ENCODE peak calls at places on chromosomes 11 and 22, in nine cellular contexts. F, E, S, X, B, M, D, J and P are unnamed samples.

GRCh38 chr11:3854977-3855807 is at the start of gene STIM1:
- DNase-seq in F (peak), E (peak), S (peak), X (peak), B (peak), M (peak), D (peak), J (peak), P (peak)

GRCh38 chr11:44524751-44525171 is 40.7 kb upstream of the CD82 start:
- DNase-seq in F (no peak), E (no peak), S (no peak), X (no peak), B (no peak), M (no peak), D (peak), J (no peak), P (no peak)

GRCh38 chr22:43110444-43110926 is at the start of gene BIK:
- DNase-seq in F (no peak), E (no peak), S (peak), X (peak), B (no peak), M (no peak), D (peak), J (no peak), P (peak)

GRCh38 chr11:18063131-18063530 is 17.1 kb upstream of the TPH1 start:
- DNase-seq in F (no peak), E (no peak), S (no peak), X (no peak), B (no peak), M (no peak), D (no peak), J (no peak), P (peak)

GRCh38 chr11:91394073-91394717 is 830.4 kb upstream of the FAT3 start:
- DNase-seq in F (no peak), E (no peak), S (no peak), X (peak), B (no peak), M (no peak), D (no peak), J (no peak), P (no peak)

GRCh38 chr11:71370020-71370747 is 78.0 kb downstream of the DHCR7 start:
- DNase-seq in F (no peak), E (no peak), S (no peak), X (no peak), B (no peak), M (no peak), D (no peak), J (no peak), P (no peak)

GRCh38 chr11:128153697-128154048 is 433.7 kb downstream of the ETS1 start:
- DNase-seq in F (no peak), E (no peak), S (no peak), X (no peak), B (no peak), M (no peak), D (no peak), J (no peak), P (no peak)

GRCh38 chr11:129315781-129316579 is 59.7 kb upstream of the BARX2 start:
- DNase-seq in F (peak), E (no peak), S (no peak), X (peak), B (no peak), M (no peak), D (no peak), J (peak), P (peak)

GRCh38 chr11:65558785-65559509 is 788 bp upstream of the LTBP3 start:
- DNase-seq in F (no peak), E (no peak), S (peak), X (no peak), B (peak), M (no peak), D (no peak), J (no peak), P (no peak)

GRCh38 chr11:44611687-44612437 is 46.4 kb downstream of the CD82 start:
- DNase-seq in F (no peak), E (peak), S (peak), X (no peak), B (no peak), M (no peak), D (no peak), J (no peak), P (no peak)

GRCh38 chr11:62500066-62501035 is 46.3 kb downstream of the AHNAK start:
- DNase-seq in F (peak), E (no peak), S (no peak), X (peak), B (no peak), M (no peak), D (peak), J (no peak), P (peak)

GRCh38 chr11:60915250-60915914 is 1.4 kb downstream of the TMEM109 start:
- DNase-seq in F (peak), E (peak), S (peak), X (peak), B (peak), M (no peak), D (peak), J (peak), P (peak)

GRCh38 chr11:1197431-1197885 is 25.4 kb upstream of the MUC5B start:
- DNase-seq in F (no peak), E (no peak), S (peak), X (no peak), B (peak), M (peak), D (no peak), J (no peak), P (no peak)

GRCh38 chr11:9003573-9004309 is at the start of gene NRIP3:
- DNase-seq in F (no peak), E (no peak), S (peak), X (peak), B (peak), M (peak), D (peak), J (peak), P (peak)

GRCh38 chr11:27626938-27627586 is 73.2 kb downstream of the BDNF start:
- DNase-seq in F (no peak), E (no peak), S (no peak), X (peak), B (no peak), M (no peak), D (no peak), J (no peak), P (no peak)

GRCh38 chr22:43829904-43830851 is 18.1 kb upstream of the EFCAB6 start:
- DNase-seq in F (no peak), E (no peak), S (peak), X (no peak), B (peak), M (peak), D (no peak), J (no peak), P (no peak)

GRCh38 chr11:13206086-13206640 is 71.4 kb upstream of the BMAL1 start:
- DNase-seq in F (no peak), E (no peak), S (no peak), X (no peak), B (no peak), M (no peak), D (no peak), J (no peak), P (no peak)

GRCh38 chr11:44408141-44408540 is 98.2 kb upstream of the ALX4 start:
- DNase-seq in F (no peak), E (no peak), S (no peak), X (no peak), B (no peak), M (no peak), D (no peak), J (no peak), P (no peak)

GRCh38 chr11:35073691-35074382 is 65.1 kb upstream of the CD44 start:
- DNase-seq in F (no peak), E (no peak), S (no peak), X (no peak), B (no peak), M (no peak), D (peak), J (no peak), P (no peak)

GRCh38 chr11:20474176-20474950 is 86.8 kb downstream of the PRMT3 start:
- DNase-seq in F (no peak), E (no peak), S (no peak), X (peak), B (no peak), M (no peak), D (peak), J (no peak), P (no peak)

GRCh38 chr22:26462971-26463661 is 20.5 kb downstream of the HPS4 start:
- DNase-seq in F (no peak), E (no peak), S (no peak), X (no peak), B (no peak), M (no peak), D (no peak), J (no peak), P (no peak)

GRCh38 chr11:46106530-46107407 is 14.5 kb downstream of the PHF21A start:
- DNase-seq in F (no peak), E (no peak), S (no peak), X (peak), B (no peak), M (no peak), D (peak), J (no peak), P (no peak)

GRCh38 chr11:57467508-57468157 is 7.3 kb downstream of the RTN4RL2 start:
- DNase-seq in F (no peak), E (no peak), S (no peak), X (peak), B (no peak), M (no peak), D (no peak), J (no peak), P (no peak)

GRCh38 chr22:45503816-45504702 is 1.4 kb downstream of the FBLN1 start:
- DNase-seq in F (no peak), E (no peak), S (no peak), X (peak), B (no peak), M (no peak), D (no peak), J (peak), P (no peak)

GRCh38 chr11:80596291-80596810 is 1155.5 kb upstream of the TENM4 start:
- DNase-seq in F (no peak), E (no peak), S (no peak), X (no peak), B (no peak), M (no peak), D (no peak), J (no peak), P (no peak)

GRCh38 chr11:106961048-106961447 is 57.2 kb downstream of the GUCY1A2 start:
- DNase-seq in F (no peak), E (no peak), S (no peak), X (peak), B (no peak), M (no peak), D (no peak), J (no peak), P (no peak)

GRCh38 chr22:41127447-41127846 is 35.1 kb downstream of the EP300 start:
- DNase-seq in F (no peak), E (no peak), S (peak), X (no peak), B (no peak), M (no peak), D (no peak), J (no peak), P (no peak)

GRCh38 chr22:19871023-19871844 is 16.6 kb upstream of the GNB1L start:
- DNase-seq in F (no peak), E (no peak), S (peak), X (no peak), B (peak), M (no peak), D (no peak), J (peak), P (no peak)

GRCh38 chr11:27401760-27402316 is 38.8 kb upstream of the CCDC34 start:
- DNase-seq in F (no peak), E (no peak), S (no peak), X (no peak), B (no peak), M (no peak), D (no peak), J (no peak), P (no peak)

GRCh38 chr11:128694618-128695481 is 978 bp downstream of the FLI1 start:
- DNase-seq in F (no peak), E (no peak), S (peak), X (peak), B (peak), M (no peak), D (no peak), J (peak), P (no peak)

GRCh38 chr22:27405672-27406388 is 395.7 kb downstream of the MN1 start:
- DNase-seq in F (peak), E (no peak), S (no peak), X (peak), B (no peak), M (no peak), D (peak), J (peak), P (peak)

GRCh38 chr11:6403539-6403938 is 13.3 kb downstream of the SMPD1 start:
- DNase-seq in F (no peak), E (no peak), S (peak), X (no peak), B (no peak), M (no peak), D (no peak), J (no peak), P (no peak)

GRCh38 chr11:133212201-133212600 is 320.1 kb downstream of the OPCML start:
- DNase-seq in F (no peak), E (no peak), S (no peak), X (no peak), B (no peak), M (no peak), D (no peak), J (no peak), P (no peak)

GRCh38 chr11:120217941-120218694 is 7.3 kb downstream of the OAF start:
- DNase-seq in F (no peak), E (no peak), S (no peak), X (no peak), B (no peak), M (no peak), D (no peak), J (no peak), P (peak)
- H3K27ac ChIP-seq in F (no peak), E (no peak), S (no peak), X (no peak), B (peak), M (peak), D (no peak), J (no peak), P (peak)

DNA sequence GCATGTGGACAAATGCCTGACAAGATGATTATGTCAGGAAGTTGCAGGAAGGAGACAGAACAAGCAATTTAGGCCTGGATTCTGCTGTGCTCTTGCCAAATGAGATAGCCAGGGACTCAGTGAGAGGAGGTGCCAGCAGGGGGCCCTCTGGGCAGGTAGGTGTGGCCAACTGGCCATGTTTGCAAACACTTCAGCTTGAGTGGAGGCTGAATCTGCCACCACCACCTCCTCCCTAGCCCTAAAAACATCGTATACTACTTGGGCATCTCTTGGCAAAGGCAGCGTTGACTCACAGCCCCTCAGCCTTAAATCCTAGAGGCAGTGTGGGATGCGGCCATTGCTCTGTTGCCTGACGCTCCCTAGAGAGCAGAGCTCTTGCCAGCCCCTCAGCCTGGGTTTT is 95.1 kb upstream of the PLET1 start:
- DNase-seq in F (peak), E (no peak), S (no peak), X (peak), B (no peak), M (no peak), D (peak), J (peak), P (no peak)
- TF ChIP-seq CTCF in F (peak), E (peak), S (no peak), X (peak), B (no peak), M (no peak), D (peak), J (peak), P (no peak)

GRCh38 chr11:94544582-94544831 is 786 bp downstream of the FUT4 start:
- DNase-seq in F (no peak), E (no peak), S (no peak), X (no peak), B (no peak), M (no peak), D (no peak), J (no peak), P (no peak)

GRCh38 chr11:94544832-94545640 is 1.3 kb downstream of the FUT4 start:
- DNase-seq in F (no peak), E (no peak), S (peak), X (peak), B (peak), M (peak), D (no peak), J (peak), P (peak)

GRCh38 chr11:94545641-94546470 is 2.1 kb downstream of the FUT4 start:
- DNase-seq in F (no peak), E (no peak), S (no peak), X (peak), B (no peak), M (no peak), D (no peak), J (no peak), P (no peak)

GRCh38 chr11:94546886-94547285 is 3.2 kb downstream of the FUT4 start:
- DNase-seq in F (no peak), E (no peak), S (no peak), X (no peak), B (no peak), M (no peak), D (no peak), J (no peak), P (no peak)

GRCh38 chr11:94543695-94544581 is at the start of gene FUT4:
- DNase-seq in F (peak), E (no peak), S (peak), X (peak), B (peak), M (peak), D (peak), J (peak), P (peak)
- TF ChIP-seq POLR2AphosphoS5 in F (peak), E (peak), S (peak), X (peak), B (peak), M (peak), D (no peak), J (no peak), P (peak)

DNA sequence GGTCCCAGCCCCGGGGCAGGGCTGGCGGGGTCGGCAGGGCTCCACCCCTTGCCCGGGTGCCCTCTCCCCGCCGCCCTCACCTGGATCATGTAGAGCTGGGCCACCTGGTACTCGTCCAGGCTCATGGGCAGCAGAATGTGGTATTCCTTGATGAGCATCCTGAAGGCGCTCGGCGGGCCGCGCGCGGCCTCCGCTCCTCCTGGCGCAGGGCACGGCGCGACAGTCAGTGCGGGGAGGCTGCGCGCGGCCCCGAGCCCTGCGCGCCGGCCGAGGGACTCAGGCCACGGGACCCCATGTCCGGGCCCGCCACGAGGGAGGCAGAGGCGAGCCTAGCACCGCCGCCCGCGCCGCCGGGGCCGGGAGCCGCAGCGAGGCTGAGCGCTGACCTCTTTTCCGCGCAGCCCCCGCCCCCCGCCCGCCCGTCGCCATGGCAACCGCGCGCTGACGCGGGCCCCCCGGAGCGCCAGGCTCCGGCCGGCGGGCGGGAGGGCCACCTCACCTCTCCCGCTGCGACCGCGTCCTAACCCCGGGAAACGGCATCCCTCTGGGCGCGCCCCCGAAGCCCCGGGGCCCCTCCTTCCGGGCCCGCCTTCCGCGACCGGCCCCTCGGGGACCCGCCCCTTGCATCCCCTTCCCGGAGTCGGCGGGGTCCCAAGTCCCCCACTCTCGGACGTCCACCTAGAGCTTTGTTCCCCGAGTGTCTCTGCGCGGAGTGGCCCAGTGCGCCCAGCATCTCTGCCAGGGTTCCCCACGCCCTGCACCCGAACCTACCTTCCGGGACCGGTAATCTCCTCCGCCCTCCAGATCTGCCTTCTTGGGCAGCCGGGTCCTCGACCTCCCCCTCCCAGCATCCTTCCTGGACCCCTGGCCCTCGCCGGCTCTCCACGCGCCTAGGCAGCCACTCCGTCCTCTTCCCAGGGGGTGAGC is 877 bp downstream of the PITPNM1 start:
- DNase-seq in F (no peak), E (no peak), S (peak), X (peak), B (no peak), M (no peak), D (peak), J (peak), P (no peak)
- H3K27ac ChIP-seq in F (peak), E (peak), S (peak), X (no peak), B (peak), M (peak), D (peak), J (no peak), P (peak)

GRCh38 chr11:2528301-2529050 is 83.7 kb downstream of the KCNQ1 start:
- DNase-seq in F (no peak), E (no peak), S (peak), X (no peak), B (no peak), M (peak), D (no peak), J (no peak), P (no peak)

GRCh38 chr11:2525166-2525861 is 80.5 kb downstream of the KCNQ1 start:
- DNase-seq in F (no peak), E (no peak), S (peak), X (no peak), B (peak), M (peak), D (no peak), J (no peak), P (no peak)

GRCh38 chr11:2525941-2526807 is 81.4 kb downstream of the KCNQ1 start:
- DNase-seq in F (no peak), E (no peak), S (peak), X (no peak), B (peak), M (peak), D (no peak), J (no peak), P (no peak)

GRCh38 chr11:2527621-2528291 is 82.9 kb downstream of the KCNQ1 start:
- DNase-seq in F (no peak), E (no peak), S (peak), X (no peak), B (peak), M (peak), D (no peak), J (no peak), P (no peak)

DNA sequence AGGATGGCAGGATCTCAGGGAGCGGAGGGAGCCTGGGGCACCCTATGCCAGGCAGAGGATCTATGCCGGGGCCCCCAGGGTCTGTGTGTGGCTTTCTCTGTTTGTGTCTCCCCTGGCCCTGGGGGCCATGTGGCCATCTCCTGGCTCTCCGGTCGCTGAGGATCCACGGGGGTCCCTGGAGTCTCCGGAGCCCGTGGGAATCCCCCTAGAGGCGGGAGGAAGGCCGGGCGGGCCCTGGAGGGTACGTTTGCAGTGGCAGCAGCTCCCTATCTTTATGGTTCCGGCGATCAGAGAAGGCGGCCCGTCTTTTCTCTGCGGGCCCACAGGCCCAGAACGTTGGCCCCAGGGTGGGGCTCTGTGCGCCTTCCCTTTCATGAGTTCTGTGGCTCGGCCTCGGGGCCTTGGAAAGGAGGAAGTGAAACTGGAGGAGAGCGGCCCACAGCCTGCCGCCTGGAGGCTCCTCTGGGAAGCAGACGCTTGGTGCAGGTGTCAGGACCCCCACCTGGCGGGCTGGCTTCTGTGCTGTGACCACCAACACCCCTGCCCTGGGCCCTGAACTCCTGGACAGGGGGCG is 82.1 kb downstream of the KCNQ1 start:
- DNase-seq in F (no peak), E (no peak), S (peak), X (peak), B (peak), M (peak), D (peak), J (peak), P (no peak)
- TF ChIP-seq CTCF in F (no peak), E (peak), S (peak), X (no peak), B (no peak), M (no peak), D (peak), J (no peak), P (peak)